ENCODE peak calls at places on chromosomes 6 and 20, in six cellular contexts. N is Caco-2, K is NT2/D1, E is iPS DF 6.9, P is sigmoid colon, B is adrenal gland. U is an unnamed sample.

GRCh38 chr6:395432-396125 is 4.0 kb downstream of the IRF4 start:
- DNase-seq in N (no peak), K (no peak), E (no peak), P (no peak), B (no peak), U (no peak)

GRCh38 chr6:62057300-62057699 is 228.7 kb downstream of the KHDRBS2 start:
- DNase-seq in N (no peak), K (no peak), E (no peak), P (no peak), B (no peak), U (no peak)

GRCh38 chr20:37231970-37232620 is 29.5 kb downstream of the GHRH start:
- DNase-seq in N (peak; percentile 37), K (no peak), E (no peak), P (no peak), B (no peak), U (no peak)

GRCh38 chr20:48638546-48638945 is 189.3 kb downstream of the PREX1 start:
- DNase-seq in N (no peak), K (no peak), E (no peak), P (no peak), B (peak; percentile 22), U (no peak)

GRCh38 chr20:37823276-37823980 is 79.5 kb upstream of the VSTM2L start:
- DNase-seq in N (peak; percentile 77), K (no peak), E (no peak), P (no peak), B (no peak), U (no peak)

GRCh38 chr6:163956571-163957407 is 542.3 kb downstream of the QKI start:
- DNase-seq in N (peak; percentile 76), K (peak; percentile 40), E (peak; percentile 74), P (peak; percentile 83), B (peak; percentile 89), U (peak; percentile 79)

GRCh38 chr6:160221423-160221822 is 37.2 kb downstream of the SLC22A2 start:
- DNase-seq in N (no peak), K (no peak), E (no peak), P (no peak), B (no peak), U (no peak)

GRCh38 chr6:107618672-107619071 is 128.8 kb downstream of the SOBP start:
- DNase-seq in N (no peak), K (no peak), E (no peak), P (no peak), B (no peak), U (no peak)

GRCh38 chr20:23100021-23100753 is 14.1 kb upstream of the CD93 start:
- DNase-seq in N (no peak), K (no peak), E (no peak), P (peak; percentile 24), B (no peak), U (no peak)

GRCh38 chr6:166608819-166609218 is 18.2 kb downstream of the RPS6KA2 start:
- DNase-seq in N (no peak), K (no peak), E (no peak), P (no peak), B (no peak), U (no peak)

GRCh38 chr20:23622839-23623343 is 14.9 kb downstream of the CST3 start:
- DNase-seq in N (no peak), K (no peak), E (no peak), P (peak; percentile 90), B (peak; percentile 78), U (peak; percentile 66)

GRCh38 chr6:148999921-149000589 is 253.2 kb downstream of the UST start:
- DNase-seq in N (no peak), K (no peak), E (no peak), P (peak; percentile 81), B (peak; percentile 90), U (no peak)

GRCh38 chr6:34979994-34980393 is 90.9 kb downstream of the ANKS1A start:
- DNase-seq in N (no peak), K (no peak), E (no peak), P (no peak), B (no peak), U (no peak)

GRCh38 chr6:34182751-34183531 is 37.1 kb upstream of the GRM4 start:
- DNase-seq in N (no peak), K (no peak), E (no peak), P (no peak), B (peak; percentile 27), U (no peak)

GRCh38 chr6:87702589-87702945 is 534 bp upstream of the AKIRIN2 start:
- DNase-seq in N (no peak), K (no peak), E (peak; percentile 5), P (no peak), B (no peak), U (peak; percentile 29)

GRCh38 chr6:154998855-154999254 is 3.7 kb downstream of the TIAM2 start:
- DNase-seq in N (no peak), K (no peak), E (no peak), P (no peak), B (no peak), U (no peak)

GRCh38 chr20:35511814-35512420 is 17.5 kb downstream of the C20orf173 start:
- DNase-seq in N (no peak), K (peak; percentile 16), E (no peak), P (no peak), B (peak; percentile 24), U (peak; percentile 47)

GRCh38 chr6:111813247-111814162 is 59.7 kb downstream of the FYN start:
- DNase-seq in N (no peak), K (no peak), E (no peak), P (no peak), B (no peak), U (no peak)

GRCh38 chr20:37880726-37881591 is 22.0 kb upstream of the VSTM2L start:
- DNase-seq in N (no peak), K (no peak), E (no peak), P (peak; percentile 75), B (peak; percentile 57), U (no peak)

GRCh38 chr6:98657764-98658163 is 176.6 kb upstream of the POU3F2 start:
- DNase-seq in N (peak; percentile 41), K (no peak), E (no peak), P (no peak), B (peak; percentile 21), U (peak; percentile 81)

GRCh38 chr6:44960898-44961297 is 367.2 kb upstream of the RUNX2 start:
- DNase-seq in N (no peak), K (no peak), E (no peak), P (no peak), B (no peak), U (no peak)

GRCh38 chr6:157524735-157525134 is 143.7 kb downstream of the ZDHHC14 start:
- DNase-seq in N (no peak), K (no peak), E (no peak), P (no peak), B (no peak), U (no peak)

GRCh38 chr6:63760199-63760598 is 124.6 kb downstream of the PHF3 start:
- DNase-seq in N (no peak), K (no peak), E (no peak), P (no peak), B (no peak), U (no peak)

GRCh38 chr6:3326179-3326971 is 67.6 kb downstream of the PSMG4 start:
- DNase-seq in N (no peak), K (no peak), E (no peak), P (peak; percentile 27), B (no peak), U (no peak)

GRCh38 chr6:149176971-149177667 is 140.4 kb upstream of the TAB2 start:
- DNase-seq in N (no peak), K (no peak), E (no peak), P (no peak), B (no peak), U (no peak)

GRCh38 chr6:501891-502601 is 110.5 kb downstream of the IRF4 start:
- DNase-seq in N (no peak), K (no peak), E (no peak), P (no peak), B (no peak), U (no peak)

GRCh38 chr6:76448109-76448508 is 375.6 kb upstream of the IMPG1 start:
- DNase-seq in N (no peak), K (no peak), E (no peak), P (no peak), B (no peak), U (no peak)

GRCh38 chr20:61891476-61891875 is 174.2 kb downstream of the TAF4 start:
- DNase-seq in N (no peak), K (no peak), E (no peak), P (no peak), B (no peak), U (no peak)

GRCh38 chr20:12093062-12093796 is 175.5 kb downstream of the BTBD3 start:
- DNase-seq in N (no peak), K (no peak), E (no peak), P (no peak), B (no peak), U (no peak)

GRCh38 chr6:42407379-42407778 is 44.3 kb downstream of the TRERF1 start:
- DNase-seq in N (no peak), K (no peak), E (no peak), P (no peak), B (no peak), U (no peak)

DNA sequence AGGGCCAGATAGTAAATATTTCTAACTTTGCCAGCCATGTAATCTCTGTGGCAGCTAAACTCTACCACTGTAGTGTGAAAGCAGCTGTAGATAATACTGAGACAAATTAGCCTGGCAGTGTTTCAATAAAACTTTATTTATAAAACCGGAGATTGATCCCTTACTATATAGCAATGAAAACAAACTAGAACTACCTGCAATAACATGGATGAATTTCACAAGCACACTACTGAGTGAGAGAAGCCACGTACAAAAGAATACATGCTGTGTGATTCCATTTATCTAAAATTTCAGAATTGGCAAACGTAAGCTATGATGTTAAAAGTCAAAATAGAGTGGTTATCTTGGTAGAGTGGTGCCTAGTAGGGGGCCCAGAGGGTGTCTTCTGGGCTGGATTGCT is 198.7 kb upstream of the SGK1 start:
- DNase-seq in N (no peak), K (no peak), E (no peak), P (no peak), B (no peak), U (no peak)
- H3K4me1 ChIP-seq in N (no peaks in the 10 kb centered on the region), K (no peaks in the 10 kb centered on the region), E (peaks cover 3% of the 10 kb centered on the region), P (peaks cover 12% of the 10 kb centered on the region), B (no peaks in the 10 kb centered on the region), U (peaks cover 6% of the 10 kb centered on the region)

GRCh38 chr6:81891869-81892268 is 139.4 kb upstream of the TENT5A start:
- DNase-seq in N (no peak), K (no peak), E (no peak), P (no peak), B (no peak), U (no peak)
- H3K4me1 ChIP-seq in N (peaks cover 37% of the 10 kb centered on the region), K (no peaks in the 10 kb centered on the region), E (no peaks in the 10 kb centered on the region), P (peaks cover 12% of the 10 kb centered on the region), B (no peaks in the 10 kb centered on the region), U (no peaks in the 10 kb centered on the region)

DNA sequence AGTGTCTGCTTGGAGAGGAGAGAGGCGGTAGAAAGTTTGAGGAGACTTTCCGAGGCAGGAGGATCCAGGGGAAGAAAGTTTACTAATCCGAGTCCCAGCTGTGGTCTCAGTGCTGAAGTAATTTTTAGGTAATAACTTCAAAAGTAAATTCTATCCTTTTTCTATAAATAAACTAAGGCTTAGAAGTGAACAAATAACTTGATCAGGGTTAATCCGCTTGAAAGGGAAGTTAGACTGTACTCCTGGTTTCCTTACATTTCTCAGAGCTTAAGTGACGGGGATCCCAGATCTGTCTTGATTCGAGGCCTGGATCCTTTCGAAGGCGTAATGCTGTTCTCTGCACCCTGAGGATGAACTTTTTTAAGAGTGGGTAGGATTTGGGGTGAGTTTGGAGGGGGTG is 2.6 kb downstream of the STK35 start:
- DNase-seq in N (no peak), K (no peak), E (no peak), P (no peak), B (no peak), U (no peak)
- H3K4me1 ChIP-seq in N (peaks cover 14% of the 10 kb centered on the region), K (peaks cover 4% of the 10 kb centered on the region), E (no peaks in the 10 kb centered on the region), P (peaks cover 67% of the 10 kb centered on the region), B (peaks cover 45% of the 10 kb centered on the region), U (peaks cover 9% of the 10 kb centered on the region)

GRCh38 chr20:56634307-56634706 is 5.2 kb downstream of the TFAP2C start:
- DNase-seq in N (no peak), K (no peak), E (no peak), P (no peak), B (no peak), U (no peak)
- H3K4me1 ChIP-seq in N (peaks cover 6% of the 10 kb centered on the region), K (peaks cover 3% of the 10 kb centered on the region), E (peaks cover 5% of the 10 kb centered on the region), P (peaks cover 25% of the 10 kb centered on the region), B (no peaks in the 10 kb centered on the region), U (peaks cover 52% of the 10 kb centered on the region)